ENCODE peak calls at places on chromosomes 12 and 14, in six cellular contexts. One of them, this sample, is unnamed.
A peak's percentile ranks its signal among the peaks of the same experiment; 100 is the strongest.

GRCh38 chr14:52906141-52906601 is 44.7 kb downstream of the FERMT2 start:
- DNase-seq in Peyer's patch: no peak
- DNase-seq in right lobe of liver: no peak
- DNase-seq in uterus: no peak
- DNase-seq in transverse colon: no peak
- DNase-seq in body of pancreas: no peak
- DNase-seq in this sample: no peak

GRCh38 chr12:5177096-5177495 is 133.4 kb downstream of the KCNA5 start:
- DNase-seq in Peyer's patch: no peak
- DNase-seq in right lobe of liver: no peak
- DNase-seq in transverse colon: no peak
- DNase-seq in body of pancreas: no peak
- DNase-seq in uterus: no peak
- DNase-seq in this sample: no peak

GRCh38 chr12:12976366-12976765 is 23.7 kb downstream of the HEBP1 start:
- DNase-seq in transverse colon: no peak
- DNase-seq in Peyer's patch: no peak
- DNase-seq in right lobe of liver: no peak
- DNase-seq in uterus: peak; percentile 63
- DNase-seq in body of pancreas: peak; percentile 31
- DNase-seq in this sample: no peak

GRCh38 chr12:59972941-59973340 is 377.1 kb downstream of the SLC16A7 start:
- DNase-seq in transverse colon: no peak
- DNase-seq in body of pancreas: no peak
- DNase-seq in Peyer's patch: no peak
- DNase-seq in uterus: no peak
- DNase-seq in right lobe of liver: no peak
- DNase-seq in this sample: no peak

GRCh38 chr12:50828121-50828520 is 14.6 kb upstream of the TMPRSS12 start:
- DNase-seq in body of pancreas: no peak
- DNase-seq in uterus: no peak
- DNase-seq in Peyer's patch: no peak
- DNase-seq in right lobe of liver: no peak
- DNase-seq in transverse colon: no peak
- DNase-seq in this sample: no peak

GRCh38 chr12:85996280-85996679 is 122.2 kb downstream of the NTS start:
- DNase-seq in transverse colon: no peak
- DNase-seq in body of pancreas: no peak
- DNase-seq in right lobe of liver: no peak
- DNase-seq in Peyer's patch: no peak
- DNase-seq in uterus: no peak
- DNase-seq in this sample: no peak

GRCh38 chr14:100138082-100138787 is 21.2 kb downstream of the DEGS2 start:
- DNase-seq in body of pancreas: no peak
- DNase-seq in Peyer's patch: no peak
- DNase-seq in uterus: no peak
- DNase-seq in transverse colon: peak; percentile 58
- DNase-seq in right lobe of liver: no peak
- DNase-seq in this sample: no peak

GRCh38 chr12:92987362-92987761 is 58.3 kb upstream of the EEA1 start:
- DNase-seq in body of pancreas: peak; percentile 67
- DNase-seq in Peyer's patch: no peak
- DNase-seq in transverse colon: no peak
- DNase-seq in right lobe of liver: no peak
- DNase-seq in uterus: peak; percentile 39
- DNase-seq in this sample: no peak

GRCh38 chr12:31456562-31456961 is 130.6 kb upstream of the SINHCAF start:
- DNase-seq in Peyer's patch: no peak
- DNase-seq in uterus: no peak
- DNase-seq in transverse colon: no peak
- DNase-seq in right lobe of liver: no peak
- DNase-seq in body of pancreas: no peak
- DNase-seq in this sample: no peak

GRCh38 chr12:91400249-91400648 is 217.6 kb upstream of the DCN start:
- DNase-seq in body of pancreas: no peak
- DNase-seq in transverse colon: no peak
- DNase-seq in uterus: no peak
- DNase-seq in right lobe of liver: no peak
- DNase-seq in Peyer's patch: no peak
- DNase-seq in this sample: no peak

GRCh38 chr14:90409209-90409730 is 12.4 kb downstream of the CALM1 start:
- DNase-seq in uterus: peak; percentile 92
- DNase-seq in Peyer's patch: no peak
- DNase-seq in transverse colon: peak; percentile 39
- DNase-seq in body of pancreas: peak; percentile 43
- DNase-seq in right lobe of liver: no peak
- DNase-seq in this sample: no peak

GRCh38 chr12:3933819-3934192 is 60.6 kb upstream of the PARP11 start:
- DNase-seq in Peyer's patch: no peak
- DNase-seq in body of pancreas: no peak
- DNase-seq in right lobe of liver: no peak
- DNase-seq in transverse colon: no peak
- DNase-seq in uterus: no peak
- DNase-seq in this sample: no peak

GRCh38 chr12:93852067-93852466 is 174.9 kb downstream of the CRADD start:
- DNase-seq in body of pancreas: no peak
- DNase-seq in right lobe of liver: no peak
- DNase-seq in Peyer's patch: no peak
- DNase-seq in transverse colon: no peak
- DNase-seq in uterus: no peak
- DNase-seq in this sample: no peak

GRCh38 chr12:45827974-45828373 is 98.5 kb downstream of the ARID2 start:
- DNase-seq in transverse colon: no peak
- DNase-seq in Peyer's patch: no peak
- DNase-seq in right lobe of liver: no peak
- DNase-seq in uterus: no peak
- DNase-seq in body of pancreas: no peak
- DNase-seq in this sample: no peak

GRCh38 chr14:63011609-63012008 is 33.6 kb downstream of the KCNH5 start:
- DNase-seq in Peyer's patch: no peak
- DNase-seq in right lobe of liver: no peak
- DNase-seq in body of pancreas: no peak
- DNase-seq in transverse colon: no peak
- DNase-seq in uterus: no peak
- DNase-seq in this sample: no peak

GRCh38 chr12:55626154-55626553 is 10.5 kb upstream of the OR10P1 start:
- DNase-seq in Peyer's patch: no peak
- DNase-seq in body of pancreas: no peak
- DNase-seq in uterus: no peak
- DNase-seq in right lobe of liver: no peak
- DNase-seq in transverse colon: no peak
- DNase-seq in this sample: no peak

GRCh38 chr14:92397140-92397815 is 74.3 kb downstream of the SLC24A4 start:
- DNase-seq in right lobe of liver: no peak
- DNase-seq in Peyer's patch: no peak
- DNase-seq in transverse colon: no peak
- DNase-seq in uterus: no peak
- DNase-seq in body of pancreas: no peak
- DNase-seq in this sample: no peak

GRCh38 chr14:94344389-94344788 is 21.3 kb upstream of the SERPINA6 start:
- DNase-seq in right lobe of liver: no peak
- DNase-seq in uterus: no peak
- DNase-seq in transverse colon: no peak
- DNase-seq in body of pancreas: no peak
- DNase-seq in Peyer's patch: no peak
- DNase-seq in this sample: no peak

GRCh38 chr12:52217223-52217622 is 15.8 kb upstream of the KRT7 start:
- DNase-seq in right lobe of liver: peak; percentile 71
- DNase-seq in transverse colon: peak; percentile 85
- DNase-seq in Peyer's patch: peak; percentile 76
- DNase-seq in uterus: peak; percentile 41
- DNase-seq in body of pancreas: peak; percentile 89
- DNase-seq in this sample: no peak

GRCh38 chr12:132110677-132111076 is 33.4 kb downstream of the DDX51 start:
- DNase-seq in transverse colon: no peak
- DNase-seq in right lobe of liver: no peak
- DNase-seq in uterus: no peak
- DNase-seq in body of pancreas: no peak
- DNase-seq in Peyer's patch: no peak
- DNase-seq in this sample: no peak

GRCh38 chr14:64702493-64703392 is 1.5 kb upstream of the PLEKHG3 start:
- DNase-seq in uterus: peak; percentile 44
- DNase-seq in body of pancreas: peak; percentile 84
- DNase-seq in right lobe of liver: no peak
- DNase-seq in transverse colon: peak; percentile 81
- DNase-seq in Peyer's patch: peak; percentile 73
- DNase-seq in this sample: no peak

DNA sequence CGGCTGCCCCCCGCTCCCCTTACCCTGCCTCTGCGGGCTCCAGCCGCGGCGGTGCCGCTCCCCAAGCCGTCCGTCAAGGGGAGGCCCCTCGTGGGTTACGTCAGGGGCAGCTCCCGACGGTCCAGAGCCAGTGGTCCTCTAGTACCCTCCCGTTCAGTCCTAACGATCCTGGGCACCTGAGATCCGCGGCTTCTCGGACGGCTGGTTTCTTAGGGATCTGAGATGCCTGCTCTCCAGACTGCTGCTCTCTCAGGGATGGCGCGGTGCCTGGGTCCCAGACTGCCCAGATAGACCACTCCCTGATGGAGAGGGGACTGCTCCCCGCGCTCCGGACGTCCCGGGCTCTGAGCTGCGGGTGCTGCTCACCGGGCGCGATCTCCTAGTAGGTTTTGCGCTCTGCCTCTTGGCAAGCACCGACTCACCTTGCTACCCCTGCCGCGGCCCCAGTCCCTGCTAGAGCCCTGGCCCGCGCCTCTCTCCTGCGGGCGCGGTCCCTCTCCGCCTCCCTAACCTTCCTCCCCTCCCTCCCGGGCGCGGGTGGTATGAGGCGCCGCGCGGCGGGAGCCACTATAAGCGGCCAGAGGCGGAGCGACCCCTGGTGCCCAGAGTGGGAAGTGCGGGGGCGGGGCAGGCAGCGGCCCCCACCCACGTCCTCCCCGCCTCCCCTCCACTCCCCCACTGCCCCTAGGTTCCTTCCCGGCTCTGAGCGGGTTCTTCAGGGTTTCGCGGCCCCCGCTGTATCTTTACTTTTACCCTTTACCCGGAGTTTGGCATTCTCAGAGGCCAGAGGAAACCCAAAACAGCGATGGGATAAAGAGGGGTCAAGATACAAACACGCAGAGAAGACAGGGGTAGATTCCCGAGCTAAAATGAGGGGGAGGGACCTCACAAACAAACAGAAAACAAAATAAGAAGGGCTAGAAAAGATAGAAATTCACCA is at the start of gene C1QL4:
- DNase-seq in body of pancreas: peak; percentile 80
- DNase-seq in transverse colon: peak; percentile 87
- DNase-seq in uterus: peak; percentile 67
- DNase-seq in right lobe of liver: peak; percentile 81
- DNase-seq in Peyer's patch: peak; percentile 88
- DNase-seq in this sample: no peak
- TF ChIP-seq POLR2A in body of pancreas: no peak
- TF ChIP-seq POLR2A in transverse colon: no peak
- TF ChIP-seq POLR2A in uterus: no peak
- TF ChIP-seq POLR2A in right lobe of liver: no peak
- TF ChIP-seq POLR2A in Peyer's patch: no peak
- TF ChIP-seq POLR2A in this sample: no peak

GRCh38 chr14:75831455-75831854 is 150.3 kb downstream of the TGFB3 start:
- DNase-seq in uterus: peak; percentile 85
- DNase-seq in transverse colon: peak; percentile 68
- DNase-seq in body of pancreas: peak; percentile 96
- DNase-seq in Peyer's patch: peak; percentile 54
- DNase-seq in right lobe of liver: no peak
- DNase-seq in this sample: no peak

GRCh38 chr14:75832621-75833297 is 149.0 kb downstream of the TGFB3 start:
- DNase-seq in right lobe of liver: no peak
- DNase-seq in uterus: peak; percentile 58
- DNase-seq in body of pancreas: peak; percentile 35
- DNase-seq in transverse colon: no peak
- DNase-seq in Peyer's patch: no peak
- DNase-seq in this sample: no peak

GRCh38 chr14:75833326-75834020 is 148.3 kb downstream of the TGFB3 start:
- DNase-seq in body of pancreas: no peak
- DNase-seq in uterus: no peak
- DNase-seq in right lobe of liver: no peak
- DNase-seq in transverse colon: no peak
- DNase-seq in Peyer's patch: no peak
- DNase-seq in this sample: no peak

GRCh38 chr14:75829316-75829715 is 152.5 kb downstream of the TGFB3 start:
- DNase-seq in transverse colon: no peak
- DNase-seq in right lobe of liver: no peak
- DNase-seq in Peyer's patch: no peak
- DNase-seq in body of pancreas: no peak
- DNase-seq in uterus: no peak
- DNase-seq in this sample: no peak

GRCh38 chr14:75831971-75832370 is 149.8 kb downstream of the TGFB3 start:
- DNase-seq in uterus: peak; percentile 45
- DNase-seq in body of pancreas: peak; percentile 90
- DNase-seq in Peyer's patch: no peak
- DNase-seq in right lobe of liver: no peak
- DNase-seq in transverse colon: no peak
- DNase-seq in this sample: no peak
- H3K27ac ChIP-seq in uterus: peak overlapping the region; percentile 76
- H3K27ac ChIP-seq in body of pancreas: peak overlapping the region; percentile 97
- H3K27ac ChIP-seq in Peyer's patch: no peak overlapping the region
- H3K27ac ChIP-seq in right lobe of liver: no peak overlapping the region
- H3K27ac ChIP-seq in transverse colon: peak overlapping the region; percentile 68
- H3K27ac ChIP-seq in this sample: no peak overlapping the region

GRCh38 chr12:63846249-63846967 is 1.9 kb downstream of the SRGAP1 start:
- DNase-seq in transverse colon: no peak
- DNase-seq in Peyer's patch: no peak
- DNase-seq in body of pancreas: no peak
- DNase-seq in right lobe of liver: no peak
- DNase-seq in uterus: no peak
- DNase-seq in this sample: no peak
- H3K4me3 ChIP-seq in transverse colon: no peak overlapping the region
- H3K4me3 ChIP-seq in Peyer's patch: no peak overlapping the region
- H3K4me3 ChIP-seq in body of pancreas: no peak overlapping the region
- H3K4me3 ChIP-seq in right lobe of liver: no peak overlapping the region
- H3K4me3 ChIP-seq in uterus: peak overlapping the region; percentile 12
- H3K4me3 ChIP-seq in this sample: peak overlapping the region; percentile 83

DNA sequence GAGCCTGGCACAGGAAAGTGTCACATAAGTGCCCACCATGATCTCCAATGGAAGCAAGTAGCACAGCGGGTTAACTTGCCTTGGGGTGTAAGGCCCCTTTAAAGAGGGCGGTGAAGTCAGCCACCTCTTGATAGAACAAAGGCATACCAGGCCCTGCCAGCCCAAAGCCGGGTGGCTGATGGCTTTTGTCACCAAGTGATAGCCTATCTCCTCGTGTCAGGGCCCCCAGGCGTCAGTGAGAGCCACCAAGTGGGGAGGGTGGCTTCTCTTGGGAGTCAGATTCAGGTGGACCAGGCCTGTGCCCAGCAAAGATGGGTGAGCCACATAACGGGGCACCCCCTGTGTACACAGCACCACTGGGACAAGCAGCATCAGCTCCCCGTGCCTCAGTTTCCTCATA is 8.3 kb upstream of the MYL2 start:
- DNase-seq in transverse colon: no peak
- DNase-seq in uterus: no peak
- DNase-seq in body of pancreas: no peak
- DNase-seq in Peyer's patch: no peak
- DNase-seq in right lobe of liver: no peak
- DNase-seq in this sample: no peak
- TF ChIP-seq POLR2A in transverse colon: no peak
- TF ChIP-seq POLR2A in uterus: no peak
- TF ChIP-seq POLR2A in body of pancreas: no peak
- TF ChIP-seq POLR2A in Peyer's patch: no peak
- TF ChIP-seq POLR2A in right lobe of liver: no peak
- TF ChIP-seq POLR2A in this sample: no peak